ENCODE peak calls at places on chromosomes 6 and 20, in four cellular contexts. G is H1, W is HepG2, N is GM12878. S is an unnamed sample.

GRCh38 chr6:151847064-151847463 is 39.6 kb downstream of the ESR1 start:
- DNase-seq in N (no peak), G (peak; percentile 55), W (peak; percentile 46), S (peak; percentile 39)

GRCh38 chr20:56626367-56627121 is 2.6 kb upstream of the TFAP2C start:
- DNase-seq in N (no peak), W (no peak), G (peak; percentile 83), S (peak; percentile 82)

GRCh38 chr20:58558483-58559367 is 43.5 kb upstream of the APCDD1L start:
- DNase-seq in G (no peak), N (no peak), W (no peak), S (no peak)

GRCh38 chr20:63215101-63216040 is 560 bp downstream of the YTHDF1 start:
- DNase-seq in W (peak; percentile 79), N (no peak), G (no peak), S (no peak)

GRCh38 chr20:43748274-43748673 is 21.5 kb upstream of the GTSF1L start:
- DNase-seq in N (no peak), G (no peak), W (no peak), S (no peak)

GRCh38 chr20:39136145-39136544 is 174.0 kb downstream of the DHX35 start:
- DNase-seq in W (no peak), G (no peak), N (no peak), S (no peak)

GRCh38 chr6:147744012-147744411 is 235.5 kb downstream of the SAMD5 start:
- DNase-seq in W (no peak), G (no peak), N (no peak), S (no peak)

GRCh38 chr6:84691978-84692623 is 72.3 kb downstream of the TBX18 start:
- DNase-seq in W (no peak), G (no peak), N (no peak), S (no peak)

GRCh38 chr20:11001767-11002540 is 328.2 kb upstream of the JAG1 start:
- DNase-seq in G (no peak), W (peak; percentile 74), N (no peak), S (no peak)

GRCh38 chr6:41965429-41966213 is 24.0 kb upstream of the CCND3 start:
- DNase-seq in W (peak; percentile 84), G (peak; percentile 63), N (no peak), S (peak; percentile 93)

GRCh38 chr20:4633780-4634179 is 87.9 kb upstream of the PRND start:
- DNase-seq in N (no peak), W (no peak), G (no peak), S (no peak)

GRCh38 chr6:19312291-19312978 is 524.7 kb upstream of the ID4 start:
- DNase-seq in N (no peak), G (peak; percentile 57), W (no peak), S (peak; percentile 88)

GRCh38 chr6:11343963-11344714 is 111.7 kb upstream of the NEDD9 start:
- DNase-seq in W (peak; percentile 59), N (no peak), G (no peak), S (no peak)

GRCh38 chr6:90610291-90610670 is 23.4 kb upstream of the MAP3K7 start:
- DNase-seq in N (no peak), G (peak; percentile 54), W (no peak), S (no peak)

GRCh38 chr20:20892328-20892727 is 179.9 kb upstream of the RALGAPA2 start:
- DNase-seq in W (no peak), G (no peak), N (no peak), S (no peak)

GRCh38 chr6:168662301-168662936 is 221.4 kb downstream of the SMOC2 start:
- DNase-seq in W (no peak), G (peak; percentile 16), N (no peak), S (no peak)

GRCh38 chr20:50464026-50464724 is 46.0 kb upstream of the PTPN1 start:
- DNase-seq in N (no peak), G (peak; percentile 77), W (peak; percentile 66), S (peak; percentile 39)

GRCh38 chr20:37943501-37944455 is 40.9 kb downstream of the VSTM2L start:
- DNase-seq in N (no peak), W (no peak), G (peak; percentile 52), S (no peak)

GRCh38 chr6:138017156-138017757 is 90.0 kb downstream of the PERP start:
- DNase-seq in G (peak; percentile 8), W (no peak), N (no peak), S (no peak)

GRCh38 chr6:41560440-41561192 is 14.4 kb downstream of the FOXP4 start:
- DNase-seq in W (no peak), N (no peak), G (peak; percentile 80), S (no peak)

GRCh38 chr20:3222635-3223600 is 13.6 kb downstream of the ITPA start:
- DNase-seq in W (peak; percentile 99), G (no peak), N (no peak), S (no peak)

GRCh38 chr20:25461766-25462165 is 54.3 kb downstream of the GINS1 start:
- DNase-seq in N (no peak), G (no peak), W (no peak), S (no peak)

GRCh38 chr6:159790947-159791598 is 806 bp downstream of the MRPL18 start:
- DNase-seq in N (no peak), W (no peak), G (no peak), S (no peak)

GRCh38 chr6:52143551-52143950 is 42.6 kb upstream of the IL17A start:
- DNase-seq in G (no peak), N (no peak), W (no peak), S (no peak)

GRCh38 chr6:46793138-46793537 is at the start of gene MEP1A:
- DNase-seq in G (no peak), N (no peak), W (peak; percentile 42), S (no peak)

GRCh38 chr6:21750479-21751018 is 157.0 kb downstream of the SOX4 start:
- DNase-seq in G (no peak), N (no peak), W (no peak), S (no peak)

GRCh38 chr6:168088161-168089106 is 9.4 kb upstream of the FRMD1 start:
- DNase-seq in W (peak; percentile 59), G (no peak), N (no peak), S (peak; percentile 80)

GRCh38 chr6:117919775-117920492 is 12.9 kb downstream of the SLC35F1 start:
- DNase-seq in N (no peak), W (no peak), G (peak; percentile 82), S (peak; percentile 47)

GRCh38 chr6:48177786-48178185 is 66.8 kb upstream of the PTCHD4 start:
- DNase-seq in N (no peak), G (no peak), W (no peak), S (no peak)

GRCh38 chr6:5435449-5435848 is 174.1 kb downstream of the FARS2 start:
- DNase-seq in G (no peak), W (no peak), N (no peak), S (no peak)

GRCh38 chr6:87837876-87838275 is 135.8 kb upstream of the AKIRIN2 start:
- DNase-seq in W (no peak), N (no peak), G (no peak), S (no peak)

GRCh38 chr6:166439366-166440091 is 56.8 kb upstream of the MPC1 start:
- DNase-seq in W (no peak), N (no peak), G (no peak), S (no peak)

GRCh38 chr6:166955121-166955864 is 1.1 kb downstream of the RNASET2 start:
- DNase-seq in W (no peak), G (no peak), N (no peak), S (no peak)

GRCh38 chr6:7720346-7720745 is 5.6 kb upstream of the BMP6 start:
- DNase-seq in G (no peak), W (no peak), N (no peak), S (no peak)

DNA sequence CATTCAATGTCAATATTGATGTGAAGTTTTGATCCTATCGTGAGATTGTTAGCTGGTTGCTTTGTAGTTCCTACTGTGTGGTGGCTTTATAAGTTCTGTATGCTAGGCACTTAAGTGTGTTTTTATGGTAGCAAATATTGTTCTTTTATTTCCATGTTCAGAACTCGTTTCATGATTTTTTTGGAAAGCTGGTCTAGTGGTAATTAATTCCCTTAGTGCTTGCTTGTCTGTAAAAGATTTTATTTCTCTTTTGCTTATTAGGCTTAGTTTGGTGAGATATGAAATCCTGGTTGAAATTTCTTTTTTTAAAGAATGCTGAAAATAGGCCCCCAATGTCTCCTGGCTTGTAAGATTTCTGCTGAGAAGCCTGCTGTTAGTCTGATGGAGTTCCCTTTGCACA is 27.8 kb upstream of the PLCB1 start:
- DNase-seq in W (no peak), N (no peak), G (no peak), S (no peak)
- TF ChIP-seq SUZ12 in W (no peak), N (no peak), G (no peak), S (no peak)

GRCh38 chr20:47566269-47566668 is 64.6 kb downstream of the NCOA3 start:
- DNase-seq in G (no peak), N (no peak), W (no peak), S (no peak)
- H3K9ac ChIP-seq in G (no peak overlapping the region), N (no peak overlapping the region), W (no peak overlapping the region), S (no peak overlapping the region)

DNA sequence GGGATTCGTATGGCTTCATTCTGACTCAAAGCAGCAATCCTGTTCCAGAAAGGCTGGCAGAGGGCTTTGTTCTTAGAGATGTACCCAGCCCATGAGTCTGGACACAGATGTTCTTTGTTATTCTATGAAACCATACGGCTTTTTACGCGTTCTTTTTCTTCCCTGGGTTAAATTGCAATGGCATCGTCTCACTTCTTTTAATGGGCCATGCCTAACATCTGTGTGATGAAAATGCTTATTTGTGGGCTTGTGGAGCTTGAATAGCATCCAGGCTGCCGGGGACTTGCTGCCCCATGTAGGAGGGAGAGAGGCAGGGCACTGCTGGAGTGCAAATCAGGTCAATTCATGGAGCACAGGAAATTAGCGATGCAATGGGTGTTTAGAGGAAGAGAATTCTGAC is 19.4 kb downstream of the FAM50B start:
- DNase-seq in G (no peak), N (no peak), W (no peak), S (no peak)
- H3K4me3 ChIP-seq in G (no peak overlapping the region), N (no peak overlapping the region), W (no peak overlapping the region), S (no peak overlapping the region)

GRCh38 chr6:125970760-125971159 is 14.2 kb downstream of the HINT3 start:
- DNase-seq in G (no peak), W (no peak), N (no peak), S (no peak)

GRCh38 chr6:125968493-125968892 is 11.9 kb downstream of the HINT3 start:
- DNase-seq in G (no peak), W (no peak), N (no peak), S (no peak)

GRCh38 chr6:125979101-125979500 is 7.2 kb upstream of the TRMT11 start:
- DNase-seq in W (no peak), G (no peak), N (no peak), S (no peak)

DNA sequence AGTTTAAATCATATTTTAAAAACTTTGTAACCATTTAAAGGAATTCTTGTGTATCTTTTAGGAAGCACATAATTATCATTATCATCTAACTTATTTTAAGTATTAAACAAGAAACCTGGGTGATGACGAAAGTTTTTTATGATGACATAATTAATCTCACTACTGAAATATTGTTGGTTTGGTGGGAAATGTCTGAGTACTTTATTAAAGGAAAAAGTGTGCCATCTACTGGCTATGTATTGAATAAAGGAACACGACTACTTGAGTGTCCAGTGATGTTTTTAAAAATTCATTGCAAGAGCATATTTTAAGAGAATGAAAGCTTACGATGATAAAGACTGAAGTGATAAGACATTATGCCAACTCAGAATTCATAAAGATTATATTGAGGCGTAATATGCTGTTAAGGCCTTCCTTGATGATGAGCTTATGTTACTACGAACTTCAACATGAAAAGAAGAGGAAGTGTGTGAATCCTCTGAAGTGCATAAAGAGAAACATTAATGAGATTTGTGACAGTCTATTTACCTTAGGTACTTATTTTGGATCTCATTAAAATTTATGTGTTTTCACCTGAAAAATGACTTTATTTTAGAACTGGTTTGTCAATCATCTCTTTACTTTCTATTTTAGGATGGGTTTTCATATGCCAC is 12.0 kb upstream of the TRMT11 start:
- DNase-seq in N (no peak), W (peak; percentile 56), G (no peak), S (no peak)
- TF ChIP-seq SUZ12 in N (no peak), W (no peak), G (no peak), S (no peak)

GRCh38 chr6:157809613-157810012 is 13.4 kb upstream of the SNX9 start:
- DNase-seq in W (no peak), N (no peak), G (no peak), S (no peak)
- H3K9ac ChIP-seq in W (no peak overlapping the region), N (no peak overlapping the region), G (no peak overlapping the region), S (no peak overlapping the region)

S was measured in NT2/D1.